ENCODE peak calls at places on chromosomes 2 and 18, in eight cellular contexts. P is cardiac muscle cell; E is kidney epithelial cell; G is cardiac fibroblast; U is tibial artery; A is CD8-positive, alpha-beta T cell; N is SK-N-SH; Q is AG09309. S is an unnamed sample.

GRCh38 chr18:59517446-59518171 is 158.5 kb upstream of the LMAN1 start:
- DNase-seq in N (peak), U (no peak), P (peak), Q (no peak), A (no peak), G (peak), E (no peak), S (no peak)

GRCh38 chr2:174465327-174465726 is 21.5 kb downstream of the GPR155 start:
- DNase-seq in E (no peak), N (no peak), A (no peak), P (peak), U (no peak), Q (no peak), G (peak), S (no peak)

GRCh38 chr18:75341267-75341666 is 86.2 kb downstream of the SMIM21 start:
- DNase-seq in P (no peak), U (no peak), E (no peak), N (no peak), G (no peak), Q (no peak), A (no peak), S (peak)

GRCh38 chr18:79952457-79952995 is 1.1 kb upstream of the SLC66A2 start:
- DNase-seq in U (peak), A (no peak), G (no peak), E (no peak), Q (no peak), N (no peak), P (no peak), S (no peak)

GRCh38 chr2:52428224-52428623 is 1339.4 kb upstream of the CHAC2 start:
- DNase-seq in Q (no peak), E (no peak), U (no peak), P (no peak), G (no peak), A (no peak), N (no peak), S (no peak)

GRCh38 chr18:37299471-37300304 is 265.9 kb downstream of the CELF4 start:
- DNase-seq in N (peak), Q (peak), E (peak), U (peak), G (peak), P (peak), A (no peak), S (peak)

GRCh38 chr2:10057231-10058107 is 14.1 kb downstream of the KLF11 start:
- DNase-seq in N (peak), G (peak), P (peak), U (no peak), Q (peak), A (no peak), E (no peak), S (peak)

GRCh38 chr2:238974510-238975166 is 126.8 kb downstream of the TWIST2 start:
- DNase-seq in U (peak), E (peak), P (no peak), A (no peak), G (peak), N (no peak), Q (peak), S (peak)

GRCh38 chr2:238685713-238686112 is 162.2 kb upstream of the TWIST2 start:
- DNase-seq in U (no peak), A (no peak), G (no peak), E (no peak), Q (no peak), P (no peak), N (no peak), S (no peak)

GRCh38 chr2:75524276-75524911 is 36.3 kb downstream of the EVA1A start:
- DNase-seq in Q (no peak), E (no peak), A (no peak), N (no peak), P (no peak), U (no peak), G (no peak), S (no peak)

GRCh38 chr2:236693531-236693930 is 123.9 kb downstream of the ACKR3 start:
- DNase-seq in U (peak), G (no peak), N (no peak), E (no peak), P (no peak), A (no peak), Q (no peak), S (no peak)

GRCh38 chr2:6917071-6917760 is at the start of gene RNF144A:
- DNase-seq in G (peak), Q (no peak), N (peak), U (no peak), A (peak), E (no peak), P (peak), S (no peak)

GRCh38 chr18:50602466-50602865 is 42.6 kb downstream of the MAPK4 start:
- DNase-seq in G (no peak), P (no peak), A (no peak), U (no peak), Q (no peak), N (no peak), E (no peak), S (no peak)

GRCh38 chr2:8458461-8459459 is 223.1 kb upstream of the ID2 start:
- DNase-seq in Q (no peak), G (no peak), A (no peak), U (no peak), E (no peak), N (no peak), P (no peak), S (no peak)

GRCh38 chr2:37323770-37324535 is 680 bp downstream of the PRKD3 start:
- DNase-seq in G (peak), P (peak), E (no peak), Q (no peak), U (peak), N (peak), A (peak), S (no peak)

GRCh38 chr18:12317664-12318333 is 9.8 kb downstream of the TUBB6 start:
- DNase-seq in P (no peak), E (no peak), Q (no peak), U (no peak), A (no peak), N (no peak), G (peak), S (no peak)

GRCh38 chr18:61019902-61020301 is 313.3 kb upstream of the CDH20 start:
- DNase-seq in P (no peak), U (no peak), A (no peak), G (no peak), E (no peak), N (peak), Q (no peak), S (no peak)

GRCh38 chr2:205574041-205574440 is 108.3 kb upstream of the NRP2 start:
- DNase-seq in E (no peak), Q (peak), N (no peak), G (no peak), A (no peak), P (no peak), U (no peak), S (no peak)

GRCh38 chr2:240507778-240508251 is 50.0 kb downstream of the ANKMY1 start:
- DNase-seq in G (no peak), A (no peak), U (no peak), Q (no peak), E (no peak), P (no peak), N (peak), S (no peak)

GRCh38 chr2:159456500-159457426 is 159.6 kb downstream of the BAZ2B start:
- DNase-seq in A (no peak), Q (no peak), N (no peak), E (no peak), G (peak), P (no peak), U (no peak), S (no peak)

GRCh38 chr2:207513577-207514257 is 16.0 kb upstream of the CREB1 start:
- DNase-seq in U (no peak), G (peak), E (peak), Q (peak), P (no peak), N (no peak), A (no peak), S (peak)

GRCh38 chr2:5683471-5683870 is 8.7 kb upstream of the SOX11 start:
- DNase-seq in U (no peak), E (no peak), A (no peak), N (no peak), G (no peak), P (no peak), Q (no peak), S (no peak)

GRCh38 chr2:125318740-125319139 is 1293.7 kb downstream of the CNTNAP5 start:
- DNase-seq in P (no peak), E (no peak), N (no peak), Q (no peak), U (no peak), A (no peak), G (no peak), S (no peak)

GRCh38 chr2:16126141-16126968 is 186.0 kb downstream of the MYCN start:
- DNase-seq in U (no peak), N (no peak), E (no peak), P (no peak), Q (no peak), G (no peak), A (no peak), S (no peak)

GRCh38 chr2:68287580-68288441 is 31.9 kb downstream of the CNRIP1 start:
- DNase-seq in P (peak), U (no peak), N (no peak), E (no peak), Q (peak), A (no peak), G (peak), S (peak)

GRCh38 chr18:50338122-50338521 is 36.7 kb upstream of the SKA1 start:
- DNase-seq in Q (no peak), U (no peak), N (peak), G (no peak), E (no peak), A (no peak), P (no peak), S (no peak)

GRCh38 chr2:143297182-143297581 is 168.0 kb downstream of the ARHGAP15 start:
- DNase-seq in U (no peak), E (no peak), Q (no peak), A (no peak), P (no peak), G (no peak), N (no peak), S (no peak)

GRCh38 chr2:10405441-10405840 is 42.7 kb downstream of the ODC1 start:
- DNase-seq in A (no peak), Q (peak), N (peak), P (no peak), E (peak), G (peak), U (peak), S (no peak)

DNA sequence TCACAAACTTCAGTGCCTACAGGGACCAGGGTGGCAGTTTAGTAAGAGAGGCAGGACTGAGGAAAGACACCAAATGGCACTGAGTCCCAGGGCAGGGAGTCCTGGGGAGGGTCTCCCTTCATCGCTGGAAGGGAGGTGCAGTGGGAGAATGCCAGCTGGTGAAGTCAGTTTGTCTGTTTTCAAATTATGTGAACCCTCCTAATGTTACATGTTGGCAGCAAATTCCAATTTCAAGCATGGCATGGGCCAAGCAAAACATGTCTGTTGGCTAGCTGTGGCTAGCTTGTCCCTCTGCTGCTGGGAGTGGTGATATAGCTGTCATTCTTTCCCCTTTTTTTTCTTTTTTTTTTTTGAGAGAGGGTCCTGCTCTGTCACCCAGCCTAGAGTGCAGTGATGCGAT is 55.9 kb upstream of the HAAO start:
- DNase-seq in U (peak), N (no peak), Q (no peak), E (no peak), G (no peak), P (no peak), A (no peak), S (peak)
- TF ChIP-seq CTCF in U (no peak), N (no peak), Q (no peak), E (no peak), G (no peak), P (no peak), A (no peak), S (no peak)

DNA sequence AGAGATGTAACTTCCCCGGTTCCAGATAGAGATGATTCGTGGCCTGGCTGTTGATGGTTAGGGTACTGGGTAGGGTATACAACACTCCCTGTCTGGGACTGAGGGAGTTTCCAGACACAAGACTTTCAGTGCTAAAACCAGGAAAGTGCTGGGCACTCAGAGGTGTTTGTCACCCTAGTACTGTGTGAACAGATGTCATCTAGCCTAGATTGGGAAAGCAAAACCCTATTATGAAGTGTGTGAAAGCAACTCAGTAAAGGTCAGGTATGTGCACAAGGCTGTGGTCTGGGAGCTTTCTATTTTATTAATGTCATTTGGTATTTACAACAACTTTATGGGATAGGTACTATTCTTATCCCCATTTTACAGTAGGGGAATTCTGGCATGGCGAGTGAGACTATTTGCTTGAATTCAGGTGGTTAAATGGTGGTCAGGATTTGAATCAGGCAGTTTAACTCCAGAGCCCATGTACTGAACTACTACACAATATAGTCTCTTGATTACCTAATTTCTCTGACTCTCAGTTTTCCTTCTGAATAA is 2.6 kb downstream of the BZW1 start:
- DNase-seq in Q (no peak), E (no peak), N (no peak), P (no peak), A (no peak), U (no peak), G (no peak), S (no peak)
- H3K4me3 ChIP-seq in Q (no peak), E (no peak), N (no peak), P (no peak), A (no peak), U (no peak), G (no peak), S (no peak)

DNA sequence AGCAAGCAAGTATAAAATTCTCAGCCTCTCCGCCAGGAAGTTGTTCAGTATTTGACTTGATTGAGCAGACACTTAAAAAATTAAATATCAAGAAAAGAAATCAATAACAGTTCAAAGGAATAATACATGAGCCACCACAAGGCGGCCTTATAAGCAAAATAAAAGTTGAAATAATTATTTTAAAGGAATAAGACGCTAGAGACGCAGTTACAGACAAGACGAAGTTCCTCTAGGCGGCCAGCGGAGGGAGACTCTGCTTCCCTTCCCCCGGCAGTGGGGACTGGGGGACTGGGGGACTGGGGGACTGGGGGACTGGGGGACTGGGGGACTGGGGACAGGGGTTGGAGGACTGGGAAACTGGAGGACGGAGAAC is 524 bp downstream of the CCDC178 start:
- DNase-seq in E (peak), A (no peak), P (peak), N (peak), Q (no peak), G (peak), U (no peak), S (peak)
- TF ChIP-seq CTCF in E (peak), A (no peak), P (peak), N (peak), Q (no peak), G (peak), U (peak), S (peak)

GRCh38 chr2:42101641-42102605 is 54.1 kb downstream of the PKDCC start:
- DNase-seq in A (peak), Q (peak), P (no peak), G (peak), U (peak), E (peak), N (no peak), S (peak)
- H3K4me3 ChIP-seq in A (peak), Q (peak), P (no peak), G (no peak), U (peak), E (peak), N (no peak), S (no peak)

DNA sequence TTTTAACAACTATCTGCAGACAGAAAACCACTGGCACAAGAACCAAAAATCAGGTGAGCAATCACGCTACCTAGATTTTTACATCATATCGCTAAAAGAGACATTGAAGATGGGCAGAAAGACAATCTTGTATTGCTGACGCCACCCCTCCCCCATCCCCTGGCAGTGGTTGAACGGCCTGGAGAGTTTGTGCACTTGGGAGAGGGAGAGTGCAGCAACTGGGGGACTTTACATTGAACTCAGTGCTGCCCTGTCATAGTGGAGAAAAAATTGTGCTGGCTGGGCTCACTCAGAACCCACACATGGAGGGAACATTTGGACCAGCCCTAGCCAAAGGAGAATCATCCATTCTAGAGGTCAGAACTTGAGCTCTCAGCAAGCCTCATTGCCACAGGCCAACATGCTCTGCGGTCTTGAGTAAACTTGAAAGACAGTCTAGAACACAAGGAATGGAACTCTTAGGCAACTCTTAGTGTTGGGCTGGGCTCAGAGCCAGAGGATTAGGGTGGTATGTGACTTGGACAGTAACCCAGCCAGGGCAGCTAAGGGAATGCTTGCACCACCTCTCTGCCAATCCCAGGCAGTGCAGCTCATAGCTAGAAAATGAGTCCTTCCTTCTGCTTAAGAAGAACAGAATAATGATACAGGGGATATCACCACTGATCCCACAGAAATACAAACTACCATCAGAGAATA is 220.0 kb upstream of the CYP26B1 start:
- DNase-seq in G (peak), U (peak), A (no peak), P (peak), E (no peak), Q (peak), N (no peak), S (peak)
- TF ChIP-seq CTCF in G (peak), U (peak), A (no peak), P (peak), E (peak), Q (peak), N (peak), S (no peak)

GRCh38 chr2:70765507-70765906 is 2.5 kb downstream of the ADD2 start:
- DNase-seq in G (no peak), E (no peak), A (no peak), N (no peak), Q (no peak), P (no peak), U (no peak), S (no peak)

GRCh38 chr2:70767699-70768584 is at the start of gene ADD2:
- DNase-seq in E (no peak), N (peak), P (peak), Q (no peak), A (peak), G (peak), U (no peak), S (no peak)

GRCh38 chr2:70768585-70769085 is 635 bp upstream of the ADD2 start:
- DNase-seq in U (no peak), E (no peak), A (no peak), P (no peak), Q (no peak), G (no peak), N (no peak), S (no peak)

GRCh38 chr2:70766357-70767093 is 1.5 kb downstream of the ADD2 start:
- DNase-seq in N (no peak), P (no peak), G (no peak), Q (no peak), U (no peak), A (no peak), E (no peak), S (no peak)

GRCh38 chr2:70767094-70767698 is 804 bp downstream of the ADD2 start:
- DNase-seq in A (peak), U (no peak), G (no peak), Q (no peak), E (no peak), N (peak), P (peak), S (no peak)
- H3K4me3 ChIP-seq in A (peak), U (peak), G (no peak), Q (no peak), E (peak), N (peak), P (peak), S (peak)

DNA sequence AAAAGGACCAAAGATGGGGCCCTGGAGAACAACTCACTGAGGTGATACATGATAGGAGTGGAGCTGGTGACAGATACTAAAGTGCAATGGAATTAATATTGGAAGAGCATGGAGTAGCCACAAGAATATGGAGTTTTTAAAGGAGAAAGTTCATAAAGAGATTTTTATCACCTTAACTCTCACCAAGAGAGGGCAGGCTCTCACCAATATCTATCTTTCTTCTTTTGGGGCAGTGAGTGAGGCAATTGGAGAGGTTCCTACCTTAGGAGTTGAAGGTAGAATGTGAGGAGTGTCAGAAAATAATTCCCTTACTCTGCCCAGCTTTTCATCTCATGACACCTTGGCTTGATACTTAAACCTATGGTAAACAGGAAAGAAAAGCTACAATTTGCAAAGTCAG is 233.7 kb upstream of the CWC22 start:
- DNase-seq in U (no peak), P (no peak), N (no peak), E (no peak), G (peak), A (no peak), Q (no peak), S (peak)
- TF ChIP-seq CTCF in U (no peak), P (peak), N (peak), E (peak), G (peak), A (no peak), Q (peak), S (peak)

GRCh38 chr2:50615296-50615695 is 416.6 kb downstream of the NRXN1 start:
- DNase-seq in U (no peak), A (no peak), P (no peak), G (no peak), E (no peak), N (no peak), Q (no peak), S (no peak)
- H3K4me3 ChIP-seq in U (no peak), A (no peak), P (no peak), G (no peak), E (no peak), N (no peak), Q (no peak), S (no peak)

GRCh38 chr2:135168119-135168872 is 116.2 kb downstream of the RAB3GAP1 start:
- DNase-seq in N (no peak), P (no peak), Q (no peak), E (no peak), U (no peak), A (no peak), G (no peak), S (no peak)

GRCh38 chr2:135162377-135162776 is 110.3 kb downstream of the RAB3GAP1 start:
- DNase-seq in U (no peak), A (no peak), N (no peak), P (no peak), E (no peak), G (no peak), Q (no peak), S (no peak)

GRCh38 chr2:135167273-135167672 is 115.2 kb downstream of the RAB3GAP1 start:
- DNase-seq in A (no peak), Q (no peak), G (no peak), U (no peak), E (no peak), N (no peak), P (no peak), S (no peak)

GRCh38 chr2:135163306-135163705 is 111.2 kb downstream of the RAB3GAP1 start:
- DNase-seq in N (no peak), G (no peak), U (no peak), E (no peak), P (no peak), Q (no peak), A (no peak), S (no peak)

GRCh38 chr2:135164431-135164830 is 112.3 kb downstream of the RAB3GAP1 start:
- DNase-seq in E (peak), N (no peak), G (peak), Q (peak), A (no peak), P (no peak), U (no peak), S (peak)
- TF ChIP-seq CTCF in E (no peak), N (no peak), G (no peak), Q (peak), A (no peak), P (no peak), U (no peak), S (no peak)

GRCh38 chr18:48843162-48843561 is 107.6 kb downstream of the SMAD7 start:
- DNase-seq in A (no peak), N (no peak), P (no peak), E (no peak), G (no peak), Q (no peak), U (peak), S (no peak)
- H3K4me3 ChIP-seq in A (no peak), N (no peak), P (no peak), E (no peak), G (no peak), Q (no peak), U (no peak), S (no peak)